ENCODE peak calls at places on chromosomes 3 and 15, in six cellular contexts. One of them, this sample, is unnamed.

GRCh38 chr3:159077860-159078259 is 276.0 kb downstream of the MFSD1 start:
- DNase-seq in neural crest cell: no peak
- DNase-seq in psoas muscle: no peak
- DNase-seq in NCI-H510A treated with DMSO at 0.1 percent for 48 hours: no peak
- DNase-seq in NAMALWA: no peak
- DNase-seq in dorsolateral prefrontal cortex: no peak
- DNase-seq in this sample: no peak

GRCh38 chr3:194481525-194482195 is 5.1 kb downstream of the ATP13A3 start:
- DNase-seq in NAMALWA: no peak
- DNase-seq in NCI-H510A treated with DMSO at 0.1 percent for 48 hours: no peak
- DNase-seq in dorsolateral prefrontal cortex: no peak
- DNase-seq in psoas muscle: no peak
- DNase-seq in neural crest cell: no peak
- DNase-seq in this sample: no peak

GRCh38 chr3:192445768-192446644 is 281.3 kb downstream of the FGF12 start:
- DNase-seq in neural crest cell: no peak
- DNase-seq in NCI-H510A treated with DMSO at 0.1 percent for 48 hours: no peak
- DNase-seq in dorsolateral prefrontal cortex: peak; percentile 33
- DNase-seq in psoas muscle: no peak
- DNase-seq in NAMALWA: no peak
- DNase-seq in this sample: peak; percentile 56

GRCh38 chr15:44712108-44713005 is 1.0 kb downstream of the B2M start:
- DNase-seq in neural crest cell: no peak
- DNase-seq in dorsolateral prefrontal cortex: peak; percentile 47
- DNase-seq in psoas muscle: peak; percentile 61
- DNase-seq in NAMALWA: peak; percentile 85
- DNase-seq in NCI-H510A treated with DMSO at 0.1 percent for 48 hours: peak; percentile 26
- DNase-seq in this sample: peak; percentile 71

GRCh38 chr3:14439501-14440167 is 37.2 kb downstream of the SLC6A6 start:
- DNase-seq in NAMALWA: no peak
- DNase-seq in psoas muscle: peak; percentile 80
- DNase-seq in NCI-H510A treated with DMSO at 0.1 percent for 48 hours: peak; percentile 82
- DNase-seq in dorsolateral prefrontal cortex: no peak
- DNase-seq in neural crest cell: no peak
- DNase-seq in this sample: peak; percentile 92

GRCh38 chr15:75791337-75791713 is 51.9 kb upstream of the UBE2Q2 start:
- DNase-seq in psoas muscle: no peak
- DNase-seq in dorsolateral prefrontal cortex: no peak
- DNase-seq in NCI-H510A treated with DMSO at 0.1 percent for 48 hours: no peak
- DNase-seq in NAMALWA: no peak
- DNase-seq in neural crest cell: no peak
- DNase-seq in this sample: no peak

GRCh38 chr3:152392474-152392873 is 123.7 kb downstream of the MBNL1 start:
- DNase-seq in NCI-H510A treated with DMSO at 0.1 percent for 48 hours: no peak
- DNase-seq in neural crest cell: no peak
- DNase-seq in NAMALWA: no peak
- DNase-seq in dorsolateral prefrontal cortex: no peak
- DNase-seq in psoas muscle: no peak
- DNase-seq in this sample: no peak

GRCh38 chr3:75035146-75035545 is 420.7 kb upstream of the CNTN3 start:
- DNase-seq in psoas muscle: no peak
- DNase-seq in NAMALWA: no peak
- DNase-seq in neural crest cell: no peak
- DNase-seq in dorsolateral prefrontal cortex: no peak
- DNase-seq in NCI-H510A treated with DMSO at 0.1 percent for 48 hours: no peak
- DNase-seq in this sample: no peak

GRCh38 chr15:76320012-76320411 is 8.7 kb upstream of the ETFA start:
- DNase-seq in dorsolateral prefrontal cortex: no peak
- DNase-seq in NCI-H510A treated with DMSO at 0.1 percent for 48 hours: no peak
- DNase-seq in NAMALWA: no peak
- DNase-seq in neural crest cell: no peak
- DNase-seq in psoas muscle: no peak
- DNase-seq in this sample: no peak

GRCh38 chr3:182760576-182761164 is 32.6 kb upstream of the ATP11B start:
- DNase-seq in psoas muscle: no peak
- DNase-seq in NAMALWA: no peak
- DNase-seq in NCI-H510A treated with DMSO at 0.1 percent for 48 hours: no peak
- DNase-seq in neural crest cell: no peak
- DNase-seq in dorsolateral prefrontal cortex: no peak
- DNase-seq in this sample: no peak

GRCh38 chr15:51281368-51281967 is 56.9 kb downstream of the CYP19A1 start:
- DNase-seq in NCI-H510A treated with DMSO at 0.1 percent for 48 hours: peak; percentile 41
- DNase-seq in dorsolateral prefrontal cortex: peak; percentile 88
- DNase-seq in NAMALWA: peak; percentile 17
- DNase-seq in psoas muscle: peak; percentile 72
- DNase-seq in neural crest cell: peak; percentile 47
- DNase-seq in this sample: peak; percentile 87

GRCh38 chr3:39038165-39038564 is 13.6 kb downstream of the SCN11A start:
- DNase-seq in NCI-H510A treated with DMSO at 0.1 percent for 48 hours: no peak
- DNase-seq in dorsolateral prefrontal cortex: no peak
- DNase-seq in NAMALWA: no peak
- DNase-seq in neural crest cell: no peak
- DNase-seq in psoas muscle: no peak
- DNase-seq in this sample: no peak